ENCODE peak calls at places on chromosome 15, in nine cellular contexts. N is left ventricle myocardium inferior, Q is upper lobe of right lung, P is small intestine, C is tibial artery, H is lower lobe of right lung, K is neural progenitor cell, A is aorta, V is SJSA1. L is an unnamed sample.
A peak's percentile ranks its signal among the peaks of the same experiment; 100 is the strongest.

GRCh38 chr15:60620707-60621106 is 141.8 kb upstream of the ICE2 start:
- DNase-seq in H (no peak), C (no peak), V (no peak), N (no peak), A (peak; percentile 75), P (no peak), Q (peak; percentile 64), K (no peak), L (no peak)

GRCh38 chr15:101187820-101188516 is 63.9 kb downstream of the CHSY1 start:
- DNase-seq in P (no peak), K (no peak), V (no peak), A (no peak), C (no peak), N (no peak), H (no peak), Q (no peak), L (peak; percentile 97)

GRCh38 chr15:72358532-72359180 is 17.2 kb downstream of the HEXA start:
- DNase-seq in C (no peak), H (peak; percentile 77), P (peak; percentile 14), N (peak; percentile 46), Q (peak; percentile 80), A (peak; percentile 68), V (no peak), K (no peak), L (peak; percentile 26)

GRCh38 chr15:51186846-51187340 is 92.2 kb upstream of the TNFAIP8L3 start:
- DNase-seq in H (no peak), C (no peak), Q (no peak), A (no peak), N (no peak), K (no peak), V (no peak), P (no peak), L (no peak)

GRCh38 chr15:68576253-68577236 is 2.2 kb upstream of the CORO2B start:
- DNase-seq in P (no peak), H (no peak), V (no peak), C (no peak), N (no peak), K (no peak), Q (no peak), A (peak; percentile 17), L (no peak)

GRCh38 chr15:39539973-39540558 is 40.8 kb upstream of the THBS1 start:
- DNase-seq in V (no peak), P (no peak), H (no peak), C (no peak), Q (no peak), A (no peak), N (no peak), K (no peak), L (no peak)

GRCh38 chr15:96559087-96559486 is 228.6 kb downstream of the NR2F2 start:
- DNase-seq in H (no peak), A (no peak), Q (no peak), P (no peak), K (no peak), V (no peak), N (no peak), C (no peak), L (no peak)

GRCh38 chr15:34716111-34716510 is 38.7 kb downstream of the GJD2 start:
- DNase-seq in K (no peak), P (no peak), C (no peak), A (no peak), H (no peak), N (peak; percentile 73), Q (no peak), V (no peak), L (no peak)

GRCh38 chr15:36358094-36358961 is 221.1 kb upstream of the CDIN1 start:
- DNase-seq in P (no peak), V (peak; percentile 72), Q (no peak), N (no peak), K (no peak), A (no peak), C (no peak), H (no peak), L (peak; percentile 3)

GRCh38 chr15:32098033-32098432 is 67.7 kb downstream of the CHRNA7 start:
- DNase-seq in H (no peak), K (no peak), A (no peak), C (no peak), V (no peak), N (no peak), P (peak; percentile 77), Q (no peak), L (no peak)

GRCh38 chr15:25251700-25252390 is 187.0 kb downstream of the UBE3A start:
- DNase-seq in A (peak; percentile 28), V (no peak), K (no peak), P (no peak), H (peak; percentile 25), Q (peak; percentile 46), C (peak; percentile 55), N (peak; percentile 5), L (no peak)
- H3K9me3 ChIP-seq in A (peaks cover 6% of the 10 kb centered on the region), V (no peaks in the 10 kb centered on the region), K (peaks cover 7% of the 10 kb centered on the region), P (no peaks in the 10 kb centered on the region), H (peaks cover 27% of the 10 kb centered on the region), Q (peaks cover 3% of the 10 kb centered on the region), C (peaks cover 4% of the 10 kb centered on the region), N (peaks cover 57% of the 10 kb centered on the region), L (no peaks in the 10 kb centered on the region)

GRCh38 chr15:48972750-48973503 is 9.2 kb upstream of the SHC4 start:
- DNase-seq in A (no peak), Q (no peak), V (no peak), K (no peak), P (no peak), N (no peak), C (no peak), H (no peak), L (no peak)

GRCh38 chr15:48978638-48979037 is 14.9 kb upstream of the SHC4 start:
- DNase-seq in H (no peak), Q (no peak), C (no peak), N (no peak), V (no peak), K (no peak), P (no peak), A (no peak), L (no peak)

GRCh38 chr15:48974865-48975264 is 11.1 kb upstream of the SHC4 start:
- DNase-seq in P (no peak), H (no peak), K (peak; percentile 64), V (no peak), Q (no peak), A (no peak), N (no peak), C (no peak), L (peak; percentile 45)

GRCh38 chr15:48976444-48977088 is 12.8 kb upstream of the SHC4 start:
- DNase-seq in N (no peak), V (no peak), K (no peak), P (no peak), Q (no peak), H (no peak), A (peak; percentile 54), C (peak; percentile 64), L (peak; percentile 59)

DNA sequence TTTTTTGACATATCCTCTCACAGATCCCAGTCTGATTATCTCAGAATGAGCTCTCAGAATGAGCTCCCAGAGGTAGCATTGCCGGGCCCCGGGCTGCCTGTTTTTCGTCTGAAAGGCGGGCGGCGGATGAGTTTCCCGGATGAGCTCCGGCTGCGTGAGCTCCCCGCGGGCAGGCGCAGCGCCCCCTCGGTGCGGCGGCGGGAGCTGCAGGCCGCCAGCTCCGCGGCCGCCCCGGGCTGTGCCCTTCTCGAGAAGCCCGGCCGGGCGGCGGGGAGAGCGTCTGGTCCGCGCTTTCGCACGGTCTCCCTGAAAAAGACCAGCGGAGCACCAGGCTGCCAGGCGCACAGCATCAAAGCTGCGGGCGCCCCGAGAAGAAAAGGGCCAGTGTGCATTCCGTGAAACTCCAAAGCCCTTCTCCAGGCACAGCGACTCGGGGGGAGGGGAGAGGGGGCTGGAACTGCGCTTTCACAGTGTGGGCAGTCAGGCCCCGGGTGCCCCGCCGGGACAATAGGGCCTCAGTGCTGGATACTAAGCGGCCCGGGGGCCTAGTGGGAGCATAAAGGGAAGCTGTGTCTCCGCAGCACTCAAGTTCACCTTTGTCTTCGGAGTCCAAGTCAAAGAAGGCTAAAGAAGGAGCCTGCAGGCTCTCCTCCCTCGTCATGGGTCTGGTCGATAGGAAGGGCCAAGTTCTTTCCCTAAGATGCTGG is 12.1 kb upstream of the SHC4 start:
- DNase-seq in A (peak; percentile 88), K (peak; percentile 95), C (peak; percentile 86), Q (peak; percentile 89), P (peak; percentile 64), H (peak; percentile 85), V (peak; percentile 79), N (peak; percentile 80), L (peak; percentile 89)
- H3K9me3 ChIP-seq in A (no peaks in the 10 kb centered on the region), K (no peaks in the 10 kb centered on the region), C (no peaks in the 10 kb centered on the region), Q (no peaks in the 10 kb centered on the region), P (no peaks in the 10 kb centered on the region), H (no peaks in the 10 kb centered on the region), V (no peaks in the 10 kb centered on the region), N (no peaks in the 10 kb centered on the region), L (no peaks in the 10 kb centered on the region)

GRCh38 chr15:62270216-62270921 is 105.3 kb upstream of the C2CD4B start:
- DNase-seq in H (no peak), N (no peak), A (no peak), V (no peak), C (no peak), P (no peak), K (no peak), Q (no peak), L (no peak)
- H3K9me3 ChIP-seq in H (peaks cover 41% of the 10 kb centered on the region), N (peaks cover 52% of the 10 kb centered on the region), A (peaks cover 15% of the 10 kb centered on the region), V (peaks cover 14% of the 10 kb centered on the region), C (peaks cover 19% of the 10 kb centered on the region), P (peaks cover 4% of the 10 kb centered on the region), K (no peaks in the 10 kb centered on the region), Q (peaks cover 30% of the 10 kb centered on the region), L (peaks cover 3% of the 10 kb centered on the region)

GRCh38 chr15:26561130-26561529 is 211.7 kb downstream of the GABRB3 start:
- DNase-seq in V (no peak), Q (no peak), A (no peak), C (no peak), H (no peak), K (no peak), N (peak; percentile 17), P (no peak), L (no peak)
- H3K9me3 ChIP-seq in V (peaks cover 21% of the 10 kb centered on the region), Q (no peaks in the 10 kb centered on the region), A (peaks cover 3% of the 10 kb centered on the region), C (no peaks in the 10 kb centered on the region), H (no peaks in the 10 kb centered on the region), K (no peaks in the 10 kb centered on the region), N (no peaks in the 10 kb centered on the region), P (peaks cover 3% of the 10 kb centered on the region), L (no peaks in the 10 kb centered on the region)

GRCh38 chr15:22229971-22230815 is 149.9 kb downstream of the OR4M2 start:
- DNase-seq in V (no peak), A (no peak), P (no peak), Q (peak; percentile 26), C (no peak), N (no peak), K (no peak), H (no peak), L (no peak)
- H3K9me3 ChIP-seq in V (no peaks in the 10 kb centered on the region), A (no peaks in the 10 kb centered on the region), P (no peaks in the 10 kb centered on the region), Q (no peaks in the 10 kb centered on the region), C (no peaks in the 10 kb centered on the region), N (peaks cover 14% of the 10 kb centered on the region), K (peaks cover 67% of the 10 kb centered on the region), H (no peaks in the 10 kb centered on the region), L (no peaks in the 10 kb centered on the region)

GRCh38 chr15:87582169-87582568 is 674.4 kb downstream of the NTRK3 start:
- DNase-seq in P (no peak), H (no peak), Q (no peak), N (no peak), K (no peak), A (no peak), V (no peak), C (no peak), L (no peak)
- H3K9me3 ChIP-seq in P (no peaks in the 10 kb centered on the region), H (no peaks in the 10 kb centered on the region), Q (no peaks in the 10 kb centered on the region), N (no peaks in the 10 kb centered on the region), K (no peaks in the 10 kb centered on the region), A (no peaks in the 10 kb centered on the region), V (no peaks in the 10 kb centered on the region), C (no peaks in the 10 kb centered on the region), L (no peaks in the 10 kb centered on the region)